ENCODE peak calls at places on chromosome 13, in seven cellular contexts. D is germinal center; X is stimulated activated CD8-positive, alpha-beta memory T cell treated with anti-CD3 and anti-CD28 coated beads, Interleukin-15, amount 100 ng/mL, for 24 hours; M is stimulated activated CD4-positive, alpha-beta T cell treated with anti-CD3 and anti-CD28 coated beads, Interleukin-4, amount 100 ng/mL, for 1 hour; J is GM20000; P is WTC11; U is HTR-8/SVneo. K is an unnamed sample.

GRCh38 chr13:91174886-91175501 is 172.5 kb upstream of the MIR17HG start:
- DNase-seq in D (no peak), X (no peak), M (no peak), J (no peak), P (peak), U (no peak), K (no peak)

GRCh38 chr13:46552888-46553520 is at the start of gene LRCH1:
- DNase-seq in D (peak), X (peak), M (peak), J (peak), P (peak), U (peak), K (peak)

GRCh38 chr13:111486801-111487200 is 166.4 kb downstream of the TEX29 start:
- DNase-seq in D (no peak), X (no peak), M (no peak), J (no peak), P (no peak), U (no peak), K (no peak)

GRCh38 chr13:109672545-109672944 is 113.8 kb downstream of the IRS2 start:
- DNase-seq in D (no peak), X (no peak), M (no peak), J (no peak), P (no peak), U (no peak), K (no peak)

GRCh38 chr13:41960195-41960699 is 662 bp downstream of the VWA8 start:
- DNase-seq in D (peak), X (no peak), M (no peak), J (no peak), P (no peak), U (no peak), K (no peak)

GRCh38 chr13:43297967-43298366 is 274.6 kb downstream of the DNAJC15 start:
- DNase-seq in D (no peak), X (no peak), M (no peak), J (no peak), P (no peak), U (no peak), K (no peak)

GRCh38 chr13:110759710-110760109 is 46.2 kb downstream of the ING1 start:
- DNase-seq in D (no peak), X (no peak), M (no peak), J (no peak), P (no peak), U (no peak), K (no peak)

GRCh38 chr13:40180776-40181175 is 485.7 kb downstream of the FOXO1 start:
- DNase-seq in D (no peak), X (no peak), M (no peak), J (no peak), P (no peak), U (no peak), K (no peak)

GRCh38 chr13:31032574-31033095 is 100.2 kb downstream of the TEX26 start:
- DNase-seq in D (no peak), X (no peak), M (no peak), J (no peak), P (no peak), U (no peak), K (no peak)

GRCh38 chr13:113239986-113240385 is 30.6 kb downstream of the CUL4A start:
- DNase-seq in D (no peak), X (no peak), M (no peak), J (no peak), P (no peak), U (no peak), K (no peak)

GRCh38 chr13:40129467-40129866 is 474.0 kb downstream of the COG6 start:
- DNase-seq in D (no peak), X (no peak), M (no peak), J (no peak), P (no peak), U (no peak), K (no peak)

GRCh38 chr13:110338441-110339101 is 31.5 kb downstream of the COL4A2 start:
- DNase-seq in D (no peak), X (no peak), M (no peak), J (no peak), P (no peak), U (no peak), K (no peak)

GRCh38 chr13:85508683-85509329 is 290.4 kb downstream of the SLITRK6 start:
- DNase-seq in D (no peak), X (no peak), M (no peak), J (no peak), P (peak), U (no peak), K (no peak)

GRCh38 chr13:84430015-84430414 is 547.7 kb upstream of the SLITRK1 start:
- DNase-seq in D (no peak), X (no peak), M (no peak), J (no peak), P (no peak), U (peak), K (no peak)

K was measured in naive B cell.